ENCODE peak calls at places on chromosomes 16 and 17, in seven cellular contexts. E is neuronal stem cell, U is IMR-90, S is H9, B is mesenchymal stem cell, Q is H1, D is trophoblast cell. M is an unnamed sample.

GRCh38 chr16:47058295-47059086 is 85.0 kb upstream of the DNAJA2 start:
- DNase-seq in S (no peak), U (no peak), Q (no peak), B (no peak), D (no peak), E (no peak), M (no peak)

GRCh38 chr16:50316848-50317630 is 50.7 kb downstream of the ADCY7 start:
- DNase-seq in D (no peak), S (no peak), B (no peak), Q (no peak), E (no peak), U (no peak), M (no peak)

GRCh38 chr16:79665970-79666369 is 65.4 kb upstream of the MAF start:
- DNase-seq in U (no peak), S (no peak), E (no peak), B (no peak), D (no peak), Q (no peak), M (no peak)

GRCh38 chr16:35200662-35201061 is 1741.2 kb downstream of the TP53TG3F start:
- DNase-seq in U (no peak), Q (no peak), B (no peak), E (no peak), S (no peak), D (no peak), M (no peak)

GRCh38 chr16:72909196-72909595 is 138.7 kb downstream of the ZFHX3 start:
- DNase-seq in E (no peak), B (no peak), S (no peak), Q (no peak), D (no peak), U (no peak), M (no peak)

GRCh38 chr17:45874148-45874547 is 20.2 kb upstream of the MAPT start:
- DNase-seq in U (no peak), D (no peak), B (no peak), S (no peak), Q (no peak), E (no peak), M (no peak)

GRCh38 chr16:69371564-69371963 is 14.2 kb downstream of the TERF2 start:
- DNase-seq in Q (no peak), E (no peak), U (no peak), B (no peak), S (no peak), D (no peak), M (no peak)

GRCh38 chr17:43661699-43662431 is at the start of gene MEOX1:
- DNase-seq in Q (no peak), U (peak; percentile 82), D (no peak), B (no peak), E (no peak), S (no peak), M (peak; percentile 47)

DNA sequence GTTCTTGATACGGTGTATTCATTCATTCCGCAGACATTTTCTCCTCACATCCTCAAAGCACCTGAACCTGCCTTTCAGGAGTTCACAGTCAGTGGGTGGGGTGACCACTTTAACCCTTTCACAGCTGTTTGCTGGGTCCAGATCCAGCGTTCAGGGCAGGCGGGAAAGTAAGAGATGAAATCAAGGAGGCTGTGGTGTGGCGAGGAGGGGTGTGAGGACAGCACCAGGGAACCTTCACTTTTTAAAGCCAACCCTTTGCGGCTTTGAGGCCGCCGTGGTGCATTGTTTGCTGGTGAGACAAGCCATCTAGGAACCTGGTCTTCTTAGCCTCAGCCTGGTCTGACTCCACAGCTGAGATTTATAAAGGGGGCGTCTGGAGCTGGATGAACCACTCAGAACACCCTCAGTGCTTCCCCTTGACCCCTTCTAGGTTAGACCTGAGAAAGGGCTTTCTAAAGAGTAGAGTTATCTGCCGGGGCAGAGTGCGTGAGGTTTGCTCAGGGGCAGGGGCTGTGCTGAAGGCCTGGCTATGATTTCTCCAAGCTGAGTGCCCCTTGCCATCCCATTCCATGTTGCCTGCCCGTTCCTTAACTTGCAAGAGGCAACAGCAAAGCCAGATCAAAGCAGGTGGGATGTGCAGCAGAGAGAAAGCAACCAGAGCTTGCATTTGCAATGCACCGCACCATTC is 933 bp downstream of the CCR7 start:
- DNase-seq in Q (no peak), S (peak; percentile 26), B (no peak), U (no peak), D (no peak), E (no peak), M (no peak)
- H3K18ac ChIP-seq in Q (no peak overlapping the region), S (no peak overlapping the region), B (no peak overlapping the region), U (no peak overlapping the region), D (no peak overlapping the region), E (no peak overlapping the region), M (no peak overlapping the region)

GRCh38 chr17:40621019-40621418 is 26.6 kb downstream of the SMARCE1 start:
- DNase-seq in B (no peak), E (no peak), D (no peak), U (no peak), S (no peak), Q (no peak), M (no peak)

GRCh38 chr17:40621558-40621957 is 26.1 kb downstream of the SMARCE1 start:
- DNase-seq in Q (no peak), S (no peak), E (no peak), U (peak; percentile 48), B (peak; percentile 36), D (no peak), M (no peak)

GRCh38 chr17:40622509-40622928 is 25.1 kb downstream of the SMARCE1 start:
- DNase-seq in B (no peak), Q (no peak), D (no peak), U (no peak), S (no peak), E (no peak), M (no peak)

GRCh38 chr17:40625311-40625710 is 22.3 kb downstream of the SMARCE1 start:
- DNase-seq in Q (no peak), E (no peak), B (no peak), D (no peak), U (no peak), S (no peak), M (no peak)

DNA sequence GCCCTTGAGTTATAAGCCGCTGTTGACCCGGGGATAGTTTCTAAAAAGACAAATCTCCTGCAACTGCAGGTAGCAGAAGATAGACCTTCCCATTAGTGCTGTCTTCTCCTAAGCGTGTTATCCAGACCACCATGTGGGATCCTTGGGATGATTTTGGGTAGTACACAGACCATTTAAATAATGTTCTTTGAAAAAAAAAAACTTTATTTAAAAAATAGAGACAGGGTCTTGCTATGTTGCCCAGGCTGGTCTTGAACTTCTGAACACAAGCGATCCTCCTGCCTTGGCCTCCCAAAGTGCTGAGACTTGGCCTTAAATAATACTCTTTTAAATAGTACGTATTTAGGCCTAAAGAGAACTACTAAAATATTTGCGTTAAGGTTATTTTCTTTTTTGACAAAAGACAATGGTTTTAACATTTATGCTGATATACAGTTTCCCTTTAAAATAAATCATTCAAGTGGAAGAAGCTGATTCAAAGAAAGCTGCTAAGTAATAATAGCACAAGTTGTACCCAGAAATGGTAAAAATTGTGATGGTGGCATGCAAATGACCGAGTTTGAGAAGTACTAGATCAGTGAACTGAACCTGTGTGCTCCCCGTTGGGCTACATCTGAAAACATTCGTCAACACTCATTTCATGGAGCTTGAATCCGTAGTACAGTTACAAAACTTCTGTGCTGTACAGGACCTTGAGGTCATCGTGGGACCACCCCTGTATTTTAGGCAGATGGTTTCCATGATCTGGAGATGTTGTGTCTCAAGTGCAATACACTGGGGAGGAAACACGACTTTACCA is 24.0 kb downstream of the SMARCE1 start:
- DNase-seq in E (no peak), U (no peak), D (no peak), S (no peak), B (no peak), Q (no peak), M (no peak)
- H3K18ac ChIP-seq in E (no peak overlapping the region), U (no peak overlapping the region), D (no peak overlapping the region), S (no peak overlapping the region), B (no peak overlapping the region), Q (no peak overlapping the region), M (no peak overlapping the region)

GRCh38 chr17:68963958-68964357 is 8.8 kb upstream of the ABCA8 start:
- DNase-seq in Q (no peak), E (no peak), S (no peak), D (no peak), U (peak; percentile 10), B (no peak), M (no peak)
- H3K18ac ChIP-seq in Q (no peak overlapping the region), E (no peak overlapping the region), S (no peak overlapping the region), D (no peak overlapping the region), U (no peak overlapping the region), B (no peak overlapping the region), M (no peak overlapping the region)

GRCh38 chr17:34991606-34992005 is 11.3 kb downstream of the LIG3 start:
- DNase-seq in B (no peak), U (no peak), D (no peak), E (no peak), S (no peak), Q (no peak), M (no peak)

GRCh38 chr17:34993031-34993430 is 12.7 kb downstream of the LIG3 start:
- DNase-seq in B (no peak), D (no peak), S (no peak), U (no peak), Q (no peak), E (no peak), M (no peak)

GRCh38 chr17:34988644-34989043 is 8.3 kb downstream of the LIG3 start:
- DNase-seq in U (no peak), D (no peak), B (no peak), E (no peak), S (no peak), Q (no peak), M (no peak)

GRCh38 chr17:34989473-34989872 is 9.2 kb downstream of the LIG3 start:
- DNase-seq in S (no peak), D (no peak), E (no peak), B (no peak), U (no peak), Q (no peak), M (no peak)

DNA sequence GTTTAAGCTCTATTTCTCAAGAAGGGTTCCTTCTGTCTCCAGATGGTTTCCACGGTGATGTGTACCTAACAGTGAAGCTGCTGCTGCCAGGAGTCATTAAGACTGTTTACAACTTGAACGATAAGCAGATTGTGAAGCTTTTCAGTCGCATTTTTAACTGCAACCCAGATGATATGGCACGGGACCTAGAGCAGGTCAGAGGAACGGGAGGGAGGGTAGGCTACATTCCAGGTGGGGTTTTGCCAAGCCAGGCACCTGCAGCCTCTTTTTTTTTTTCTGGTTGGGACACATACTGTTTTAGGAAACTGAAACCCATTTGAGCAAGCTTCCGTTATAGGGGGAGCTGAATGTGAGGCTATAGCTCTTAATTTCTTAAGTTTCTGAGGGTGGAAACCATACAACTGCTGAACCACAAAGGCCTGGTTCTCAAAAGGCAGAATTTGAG is 10.6 kb downstream of the LIG3 start:
- DNase-seq in B (peak; percentile 86), D (no peak), E (no peak), Q (no peak), S (no peak), U (peak; percentile 60), M (no peak)
- H3K18ac ChIP-seq in B (no peak overlapping the region), D (no peak overlapping the region), E (no peak overlapping the region), Q (no peak overlapping the region), S (no peak overlapping the region), U (no peak overlapping the region), M (no peak overlapping the region)

DNA sequence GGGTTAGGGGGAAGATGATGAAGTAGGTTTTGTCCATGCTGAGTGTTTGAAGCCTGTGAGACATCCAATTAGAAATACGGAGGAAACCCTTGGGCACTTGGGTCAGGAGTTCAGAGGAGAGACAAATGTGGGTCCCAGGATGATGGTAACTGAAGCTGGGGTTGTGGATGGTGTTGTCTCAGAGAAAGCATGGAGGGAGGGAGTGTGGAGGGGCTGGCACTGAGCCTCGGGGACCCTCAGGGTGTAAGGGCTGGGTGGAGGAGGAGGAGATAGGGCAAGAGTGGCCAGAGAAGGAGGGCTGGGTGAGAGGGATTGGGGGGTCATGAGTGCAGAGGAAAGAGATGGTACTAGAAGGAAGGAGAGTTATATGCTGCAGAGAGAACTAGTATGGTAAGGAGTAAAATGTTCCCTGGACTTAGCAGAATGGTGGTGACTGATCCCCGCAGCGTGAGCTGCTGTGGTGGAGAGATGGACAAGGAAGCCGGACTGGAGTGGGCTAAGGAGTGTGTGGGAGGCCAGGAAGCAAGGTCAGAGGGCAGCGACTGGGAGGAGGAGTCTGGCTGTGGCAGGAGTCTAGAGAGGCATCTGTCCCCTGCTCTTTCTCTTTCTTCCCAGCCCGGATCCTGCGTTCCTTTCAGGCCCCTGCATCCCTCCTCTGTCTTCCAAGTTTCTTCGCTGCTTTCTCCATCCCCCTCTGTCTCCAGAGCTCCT is 3.8 kb upstream of the COL1A1 start:
- DNase-seq in B (peak; percentile 76), U (peak; percentile 60), S (no peak), E (no peak), Q (no peak), D (no peak), M (no peak)
- H3K18ac ChIP-seq in B (peak overlapping the region; percentile 88), U (peak overlapping the region; percentile 82), S (no peak overlapping the region), E (peak overlapping the region; percentile 27), Q (peak overlapping the region; percentile 48), D (peak overlapping the region; percentile 87), M (no peak overlapping the region)

M was measured in mesendoderm.